ENCODE peak calls at places on chromosome 15, in seven cellular contexts. X is K562, G is left colon, Q is Calu3, M is nephron progenitor cell, U is ELR, E is cardiac fibroblast. K is an unnamed sample.

GRCh38 chr15:68465861-68466560 is 34.0 kb upstream of the ITGA11 start:
- DNase-seq in X (no peak), G (no peak), Q (no peak), M (no peak), U (no peak), E (no peak), K (no peak)

GRCh38 chr15:98952381-98952803 is 55.2 kb downstream of the PGPEP1L start:
- DNase-seq in X (no peak), G (no peak), Q (no peak), M (no peak), U (no peak), E (no peak), K (peak)

GRCh38 chr15:59294961-59295741 is 77.5 kb downstream of the MYO1E start:
- DNase-seq in X (no peak), G (no peak), Q (no peak), M (no peak), U (peak), E (peak), K (peak)

GRCh38 chr15:69045810-69046209 is 31.3 kb downstream of the NOX5 start:
- DNase-seq in X (peak), G (no peak), Q (no peak), M (peak), U (peak), E (peak), K (peak)

GRCh38 chr15:36724901-36725300 is 145.5 kb downstream of the CDIN1 start:
- DNase-seq in X (no peak), G (no peak), Q (no peak), M (no peak), U (no peak), E (no peak), K (no peak)

GRCh38 chr15:38129531-38130199 is 123.0 kb upstream of the SPRED1 start:
- DNase-seq in X (peak), G (peak), Q (no peak), M (no peak), U (peak), E (peak), K (peak)

GRCh38 chr15:40928351-40928974 is 677 bp upstream of the DLL4 start:
- DNase-seq in X (peak), G (peak), Q (peak), M (no peak), U (no peak), E (no peak), K (no peak)

GRCh38 chr15:60021589-60022378 is 17.7 kb downstream of the FOXB1 start:
- DNase-seq in X (no peak), G (no peak), Q (peak), M (no peak), U (peak), E (no peak), K (peak)

GRCh38 chr15:79329186-79329611 is 18.3 kb downstream of the TMED3 start:
- DNase-seq in X (peak), G (no peak), Q (no peak), M (no peak), U (peak), E (peak), K (peak)

GRCh38 chr15:84752700-84753099 is 4.3 kb downstream of the ZNF592 start:
- DNase-seq in X (no peak), G (no peak), Q (no peak), M (no peak), U (peak), E (peak), K (peak)

GRCh38 chr15:20294651-20295237 is 246.9 kb downstream of the GOLGA6L6 start:
- DNase-seq in X (no peak), G (no peak), Q (no peak), M (no peak), U (no peak), E (no peak), K (no peak)

GRCh38 chr15:88396382-88396781 is 70.8 kb downstream of the MRPL46 start:
- DNase-seq in X (no peak), G (no peak), Q (no peak), M (no peak), U (no peak), E (no peak), K (no peak)

GRCh38 chr15:34889486-34889885 is 80.1 kb downstream of the AQR start:
- DNase-seq in X (no peak), G (no peak), Q (no peak), M (no peak), U (peak), E (peak), K (peak)

GRCh38 chr15:61671736-61672135 is 388.5 kb downstream of the VPS13C start:
- DNase-seq in X (no peak), G (no peak), Q (no peak), M (no peak), U (no peak), E (no peak), K (no peak)

GRCh38 chr15:101057841-101058407 is 138.8 kb downstream of the LRRK1 start:
- DNase-seq in X (no peak), G (no peak), Q (no peak), M (no peak), U (no peak), E (no peak), K (no peak)

GRCh38 chr15:49075876-49076275 is 29.6 kb upstream of the SECISBP2L start:
- DNase-seq in X (no peak), G (no peak), Q (no peak), M (no peak), U (no peak), E (peak), K (no peak)

GRCh38 chr15:43042885-43043284 is 63.0 kb downstream of the UBR1 start:
- DNase-seq in X (no peak), G (no peak), Q (no peak), M (no peak), U (no peak), E (no peak), K (no peak)

GRCh38 chr15:85805392-85805791 is 10.7 kb upstream of the KLHL25 start:
- DNase-seq in X (no peak), G (no peak), Q (no peak), M (no peak), U (no peak), E (no peak), K (peak)

GRCh38 chr15:70867911-70868467 is 14.0 kb upstream of the LARP6 start:
- DNase-seq in X (no peak), G (no peak), Q (no peak), M (no peak), U (no peak), E (peak), K (peak)

K was measured in M059J.